ENCODE peak calls at places on chromosomes 11 and 22, in seven cellular contexts. T, X, N, Z, I, R and F are unnamed samples.

GRCh38 chr11:27703453-27703852 is 3.2 kb upstream of the BDNF start:
- DNase-seq in T (no peak), R (no peak), N (no peak), I (no peak), Z (no peak), X (no peak), F (peak; percentile 29)

GRCh38 chr11:3217751-3218482 is 696 bp downstream of the MRGPRG start:
- DNase-seq in X (no peak), R (no peak), I (no peak), T (no peak), Z (peak; percentile 69), N (peak; percentile 8), F (no peak)

GRCh38 chr11:9025101-9025850 is 21.5 kb upstream of the NRIP3 start:
- DNase-seq in I (no peak), Z (no peak), R (peak; percentile 47), T (no peak), N (no peak), X (no peak), F (no peak)

GRCh38 chr11:120667281-120667680 is 155.7 kb downstream of the GRIK4 start:
- DNase-seq in Z (no peak), R (peak; percentile 81), T (no peak), N (no peak), I (no peak), X (no peak), F (peak; percentile 34)

GRCh38 chr22:49454726-49455125 is 372.9 kb downstream of the BRD1 start:
- DNase-seq in N (no peak), R (no peak), I (no peak), X (no peak), T (no peak), Z (no peak), F (no peak)

GRCh38 chr11:77559686-77560425 is 29.9 kb upstream of the AQP11 start:
- DNase-seq in X (no peak), Z (no peak), N (no peak), I (no peak), T (peak; percentile 57), R (no peak), F (peak; percentile 92)

GRCh38 chr11:63832336-63832735 is 6.6 kb upstream of the MARK2 start:
- DNase-seq in T (no peak), I (no peak), X (no peak), R (no peak), Z (peak; percentile 64), N (no peak), F (no peak)

GRCh38 chr22:17131686-17132085 is 10.5 kb upstream of the TMEM121B start:
- DNase-seq in T (no peak), X (peak; percentile 21), N (no peak), I (no peak), R (peak; percentile 77), Z (peak; percentile 26), F (no peak)

GRCh38 chr11:103364687-103365086 is 255.5 kb downstream of the DYNC2H1 start:
- DNase-seq in I (no peak), R (no peak), X (no peak), N (no peak), Z (no peak), T (no peak), F (peak; percentile 17)

GRCh38 chr11:116532066-116532465 is 240.7 kb downstream of the BUD13 start:
- DNase-seq in Z (peak; percentile 28), N (no peak), I (no peak), T (no peak), R (no peak), X (no peak), F (no peak)

GRCh38 chr22:17159504-17159951 is 451 bp upstream of the HDHD5 start:
- DNase-seq in R (peak; percentile 75), X (peak; percentile 12), N (no peak), Z (peak; percentile 81), I (peak; percentile 14), T (no peak), F (peak; percentile 56)

GRCh38 chr11:13135385-13136271 is 126.5 kb downstream of the RASSF10 start:
- DNase-seq in Z (no peak), I (no peak), T (no peak), X (peak; percentile 36), R (peak; percentile 81), N (no peak), F (peak; percentile 37)